ENCODE peak calls at places on chromosome X, in six cellular contexts. O, C, Q, Z, K and Y are unnamed samples.

GRCh38 chrX:22135994-22136684 is 104.0 kb downstream of the PHEX start:
- DNase-seq in O (peak), C (no peak), Q (no peak), Z (no peak), K (peak), Y (no peak)

GRCh38 chrX:372856-373640 is 13.7 kb downstream of the PPP2R3B start:
- DNase-seq in O (peak), C (no peak), Q (no peak), Z (no peak), K (no peak), Y (peak)

GRCh38 chrX:118226060-118226428 is 109.4 kb upstream of the KLHL13 start:
- DNase-seq in O (peak), C (no peak), Q (no peak), Z (no peak), K (peak), Y (no peak)

GRCh38 chrX:110259065-110259559 is 58.8 kb downstream of the AMMECR1 start:
- DNase-seq in O (no peak), C (no peak), Q (no peak), Z (no peak), K (no peak), Y (no peak)

GRCh38 chrX:136652822-136653723 is 5.1 kb downstream of the CD40LG start:
- DNase-seq in O (peak), C (no peak), Q (no peak), Z (peak), K (no peak), Y (no peak)

GRCh38 chrX:17552251-17552650 is 177.3 kb downstream of the NHS start:
- DNase-seq in O (peak), C (no peak), Q (no peak), Z (no peak), K (no peak), Y (no peak)

GRCh38 chrX:100976211-100976610 is 6.7 kb downstream of the ARL13A start:
- DNase-seq in O (no peak), C (no peak), Q (no peak), Z (no peak), K (no peak), Y (no peak)

GRCh38 chrX:151896734-151897474 is 15.8 kb upstream of the MAGEA4 start:
- DNase-seq in O (peak), C (no peak), Q (no peak), Z (no peak), K (peak), Y (no peak)

GRCh38 chrX:130563476-130563875 is 161.7 kb downstream of the RBMX2 start:
- DNase-seq in O (no peak), C (no peak), Q (no peak), Z (no peak), K (no peak), Y (no peak)

GRCh38 chrX:136030357-136031225 is 45.4 kb downstream of the SLC9A6 start:
- DNase-seq in O (peak), C (no peak), Q (no peak), Z (no peak), K (no peak), Y (no peak)

GRCh38 chrX:26909728-26910127 is 553.4 kb downstream of the PPP4R3C start:
- DNase-seq in O (no peak), C (no peak), Q (no peak), Z (no peak), K (no peak), Y (no peak)

GRCh38 chrX:769796-770195 is 139.2 kb downstream of the SHOX start:
- DNase-seq in O (no peak), C (no peak), Q (no peak), Z (no peak), K (no peak), Y (no peak)

GRCh38 chrX:119194631-119195030 is 41.5 kb upstream of the PGRMC1 start:
- DNase-seq in O (peak), C (no peak), Q (no peak), Z (no peak), K (peak), Y (no peak)

GRCh38 chrX:38172596-38172995 is 48.1 kb downstream of the SRPX start:
- DNase-seq in O (no peak), C (no peak), Q (no peak), Z (no peak), K (no peak), Y (no peak)

GRCh38 chrX:118627084-118627758 is 100.2 kb upstream of the IL13RA1 start:
- DNase-seq in O (peak), C (no peak), Q (no peak), Z (no peak), K (peak), Y (no peak)

GRCh38 chrX:75131973-75132627 is 24.0 kb downstream of the ABCB7 start:
- DNase-seq in O (no peak), C (no peak), Q (no peak), Z (no peak), K (no peak), Y (no peak)

GRCh38 chrX:72306085-72306801 is 529 bp upstream of the CITED1 start:
- DNase-seq in O (no peak), C (no peak), Q (no peak), Z (no peak), K (peak), Y (no peak)

GRCh38 chrX:25020391-25021131 is 4.8 kb upstream of the ARX start:
- DNase-seq in O (no peak), C (no peak), Q (no peak), Z (no peak), K (peak), Y (no peak)

GRCh38 chrX:68431836-68432235 is 1.5 kb downstream of the OPHN1 start:
- DNase-seq in O (no peak), C (no peak), Q (no peak), Z (no peak), K (no peak), Y (no peak)
- H3K4me3 ChIP-seq in O (no peak), C (no peak), Q (no peak), Z (no peak), K (no peak), Y (peak)

GRCh38 chrX:8504451-8504850 is 39.8 kb downstream of the VCX3B start:
- DNase-seq in O (peak), C (no peak), Q (peak), Z (no peak), K (no peak), Y (no peak)
- H3K4me3 ChIP-seq in O (no peak), C (no peak), Q (no peak), Z (no peak), K (no peak), Y (no peak)

GRCh38 chrX:111867236-111867635 is 8.7 kb upstream of the TRPC5OS start:
- DNase-seq in O (no peak), C (no peak), Q (no peak), Z (no peak), K (no peak), Y (no peak)

GRCh38 chrX:111874241-111874640 is 1.7 kb upstream of the TRPC5OS start:
- DNase-seq in O (no peak), C (no peak), Q (no peak), Z (no peak), K (no peak), Y (no peak)

GRCh38 chrX:111869639-111870034 is 6.3 kb upstream of the TRPC5OS start:
- DNase-seq in O (peak), C (no peak), Q (no peak), Z (no peak), K (peak), Y (peak)

GRCh38 chrX:111868726-111869638 is 7.0 kb upstream of the TRPC5OS start:
- DNase-seq in O (peak), C (no peak), Q (no peak), Z (no peak), K (peak), Y (no peak)
- H3K4me3 ChIP-seq in O (no peak), C (no peak), Q (no peak), Z (no peak), K (no peak), Y (no peak)

DNA sequence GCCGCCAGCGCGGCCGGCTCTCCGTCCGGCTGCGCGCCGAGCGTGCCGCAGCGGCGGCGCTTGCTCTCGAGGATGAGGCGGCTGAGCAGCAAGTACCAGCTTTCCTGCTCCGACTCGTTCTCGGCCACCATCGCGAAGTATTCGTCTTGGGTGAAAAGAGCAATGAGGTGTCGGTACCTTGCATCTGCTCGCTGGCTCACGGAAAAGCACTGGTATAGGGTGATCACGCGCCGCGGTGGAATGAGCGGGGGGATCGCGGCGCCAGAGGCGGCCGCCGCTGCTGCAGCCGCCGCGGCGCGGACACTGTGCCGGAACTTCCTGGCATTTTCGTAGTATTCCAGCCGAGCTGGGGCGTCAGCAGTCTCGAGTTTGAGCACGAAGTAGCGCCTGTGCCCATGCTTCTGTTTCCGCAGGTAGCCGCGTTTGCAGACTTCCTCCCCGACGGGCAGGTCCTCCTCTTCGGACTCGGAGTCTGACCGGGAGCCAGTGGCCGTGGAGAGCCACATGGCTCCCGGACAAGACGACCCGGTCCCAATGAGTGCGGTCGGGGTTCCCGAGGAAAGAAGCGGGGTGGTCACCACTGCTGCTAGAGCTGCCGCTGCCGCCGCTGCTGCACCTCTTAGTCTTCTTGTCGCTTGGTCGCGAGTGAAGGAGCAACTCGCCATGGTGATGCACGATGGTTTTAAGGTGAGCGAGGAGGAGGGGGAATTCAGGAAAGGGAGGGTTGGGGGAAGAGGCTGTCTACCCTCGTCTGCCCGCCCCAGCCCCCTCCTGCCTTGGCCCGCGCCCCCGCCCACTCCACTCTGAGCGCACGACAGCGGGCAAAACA is 469 bp downstream of the IRS4 start:
- DNase-seq in O (peak), C (no peak), Q (no peak), Z (no peak), K (peak), Y (no peak)
- H3K4me3 ChIP-seq in O (peak), C (peak), Q (peak), Z (no peak), K (peak), Y (peak)

GRCh38 chrX:53441531-53442321 is 7.6 kb upstream of the HSD17B10 start:
- DNase-seq in O (peak), C (peak), Q (no peak), Z (peak), K (peak), Y (no peak)

GRCh38 chrX:53438174-53438831 is 4.1 kb upstream of the HSD17B10 start:
- DNase-seq in O (no peak), C (no peak), Q (no peak), Z (no peak), K (no peak), Y (no peak)

GRCh38 chrX:53440631-53441517 is 6.7 kb upstream of the HSD17B10 start:
- DNase-seq in O (peak), C (no peak), Q (no peak), Z (peak), K (no peak), Y (no peak)

GRCh38 chrX:53438832-53439230 is 4.7 kb upstream of the HSD17B10 start:
- DNase-seq in O (no peak), C (no peak), Q (no peak), Z (no peak), K (no peak), Y (no peak)

GRCh38 chrX:53440101-53440500 is 5.9 kb upstream of the HSD17B10 start:
- DNase-seq in O (no peak), C (no peak), Q (no peak), Z (no peak), K (no peak), Y (no peak)
- H3K4me3 ChIP-seq in O (no peak), C (peak), Q (no peak), Z (no peak), K (no peak), Y (no peak)

GRCh38 chrX:45849261-45849660 is 648.6 kb upstream of the DIPK2B start:
- DNase-seq in O (peak), C (peak), Q (peak), Z (peak), K (peak), Y (peak)
- H3K4me3 ChIP-seq in O (peak), C (peak), Q (peak), Z (peak), K (peak), Y (peak)

GRCh38 chrX:140337263-140337662 is 167.6 kb downstream of the SOX3 start:
- DNase-seq in O (no peak), C (no peak), Q (no peak), Z (no peak), K (no peak), Y (no peak)
- H3K4me3 ChIP-seq in O (no peak), C (no peak), Q (no peak), Z (no peak), K (no peak), Y (no peak)

DNA sequence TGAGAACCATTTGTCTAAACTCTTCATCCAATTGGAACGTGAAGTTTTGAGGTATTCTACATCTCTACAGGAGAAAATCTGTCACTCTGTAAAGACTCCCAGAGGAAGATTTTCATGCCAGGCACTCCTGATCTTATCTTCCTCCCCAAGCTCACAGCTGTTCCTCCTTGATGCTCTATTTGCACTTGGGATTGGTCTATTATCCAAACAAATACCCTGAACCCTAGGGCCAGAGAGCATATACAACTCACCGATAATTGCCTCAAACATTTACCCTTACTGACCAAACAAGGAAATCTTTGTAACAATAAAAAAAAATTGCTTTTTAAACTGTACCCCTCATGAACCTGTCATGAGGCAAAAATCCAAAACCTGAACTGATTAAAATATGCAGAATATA is 372.7 kb downstream of the SH2D1A start:
- DNase-seq in O (no peak), C (no peak), Q (no peak), Z (no peak), K (peak), Y (no peak)
- H3K4me3 ChIP-seq in O (no peak), C (no peak), Q (no peak), Z (no peak), K (no peak), Y (no peak)

GRCh38 chrX:154332561-154332960 is 37.0 kb downstream of the TKTL1 start:
- DNase-seq in O (no peak), C (no peak), Q (no peak), Z (no peak), K (no peak), Y (no peak)

GRCh38 chrX:154329284-154329683 is 33.7 kb downstream of the TKTL1 start:
- DNase-seq in O (no peak), C (no peak), Q (no peak), Z (no peak), K (no peak), Y (no peak)

GRCh38 chrX:154334496-154334895 is 38.9 kb downstream of the TKTL1 start:
- DNase-seq in O (peak), C (no peak), Q (no peak), Z (no peak), K (no peak), Y (no peak)

GRCh38 chrX:154333116-154333515 is 37.5 kb downstream of the TKTL1 start:
- DNase-seq in O (no peak), C (no peak), Q (no peak), Z (no peak), K (no peak), Y (no peak)

DNA sequence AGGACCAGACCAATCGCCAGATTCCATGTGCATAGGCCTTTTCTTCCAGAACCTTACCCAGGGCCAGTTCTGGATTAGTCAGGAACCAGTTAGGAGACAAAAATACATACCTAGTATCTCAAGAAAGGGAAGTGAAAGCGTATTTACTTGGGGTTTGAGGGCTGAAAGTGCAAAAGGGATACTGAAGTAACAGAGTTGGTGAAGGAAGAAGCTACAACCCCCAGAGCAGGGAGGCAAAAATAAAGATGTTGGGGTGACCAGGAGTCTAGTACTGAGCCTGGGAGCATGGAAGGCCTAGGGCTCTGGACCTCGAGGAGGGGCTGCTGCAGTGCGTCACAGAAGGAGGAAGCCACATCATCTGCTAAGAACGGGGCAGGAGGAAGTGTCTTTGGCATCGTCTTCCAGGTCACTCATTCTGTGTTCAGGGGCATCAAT is 38.3 kb downstream of the TKTL1 start:
- DNase-seq in O (no peak), C (no peak), Q (no peak), Z (no peak), K (no peak), Y (no peak)
- H3K4me3 ChIP-seq in O (no peak), C (no peak), Q (no peak), Z (no peak), K (no peak), Y (no peak)

DNA sequence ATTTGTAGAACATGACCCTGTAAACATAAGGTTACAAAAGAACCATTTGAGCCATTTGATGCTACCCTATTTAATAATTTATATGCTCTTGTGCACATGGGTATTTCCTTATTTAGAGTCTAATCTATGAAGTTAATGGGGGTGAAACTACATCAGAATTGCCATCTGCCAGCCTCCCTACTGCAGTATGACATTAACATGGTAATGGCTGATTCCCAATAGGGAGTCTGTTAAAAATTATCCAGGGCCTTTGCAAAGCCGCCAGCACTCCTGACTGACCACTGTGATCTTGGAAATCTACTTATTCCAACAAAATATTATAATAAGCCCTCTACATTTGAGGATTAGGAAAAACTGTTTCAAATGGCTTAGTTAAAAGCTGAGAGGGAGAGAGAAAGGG is 153.7 kb downstream of the CLCN4 start:
- DNase-seq in O (no peak), C (no peak), Q (peak), Z (no peak), K (peak), Y (no peak)
- H3K4me3 ChIP-seq in O (no peak), C (no peak), Q (no peak), Z (no peak), K (no peak), Y (no peak)